ENCODE peak calls at places on chromosomes 6 and 20, in six cellular contexts. One of them, this sample, is unnamed.
A peak's percentile ranks its signal among the peaks of the same experiment; 100 is the strongest.

GRCh38 chr6:27295301-27296079 is 16.6 kb downstream of the POM121L2 start:
- DNase-seq in transverse colon: no peak
- DNase-seq in heart left ventricle: no peak
- DNase-seq in kidney epithelial cell: no peak
- DNase-seq in right atrium auricular region: no peak
- DNase-seq in prostate gland: no peak
- DNase-seq in this sample: peak; percentile 21

GRCh38 chr20:17023811-17024210 is 203.0 kb upstream of the PCSK2 start:
- DNase-seq in transverse colon: no peak
- DNase-seq in heart left ventricle: no peak
- DNase-seq in kidney epithelial cell: no peak
- DNase-seq in right atrium auricular region: no peak
- DNase-seq in prostate gland: no peak
- DNase-seq in this sample: no peak

GRCh38 chr6:168217216-168217879 is 102.2 kb downstream of the DACT2 start:
- DNase-seq in transverse colon: no peak
- DNase-seq in heart left ventricle: no peak
- DNase-seq in kidney epithelial cell: no peak
- DNase-seq in right atrium auricular region: no peak
- DNase-seq in prostate gland: no peak
- DNase-seq in this sample: no peak

GRCh38 chr20:57662028-57662312 is 41.7 kb upstream of the ZBP1 start:
- DNase-seq in transverse colon: no peak
- DNase-seq in heart left ventricle: peak; percentile 1
- DNase-seq in kidney epithelial cell: no peak
- DNase-seq in right atrium auricular region: no peak
- DNase-seq in prostate gland: no peak
- DNase-seq in this sample: no peak

GRCh38 chr6:15183979-15184378 is 61.9 kb upstream of the JARID2 start:
- DNase-seq in transverse colon: no peak
- DNase-seq in heart left ventricle: no peak
- DNase-seq in kidney epithelial cell: no peak
- DNase-seq in right atrium auricular region: no peak
- DNase-seq in prostate gland: no peak
- DNase-seq in this sample: no peak

GRCh38 chr20:38905375-38905774 is 20.8 kb upstream of the FAM83D start:
- DNase-seq in transverse colon: no peak
- DNase-seq in heart left ventricle: no peak
- DNase-seq in kidney epithelial cell: no peak
- DNase-seq in right atrium auricular region: no peak
- DNase-seq in prostate gland: no peak
- DNase-seq in this sample: no peak

GRCh38 chr6:52642381-52642780 is 28.5 kb upstream of the TMEM14A start:
- DNase-seq in transverse colon: no peak
- DNase-seq in heart left ventricle: no peak
- DNase-seq in kidney epithelial cell: no peak
- DNase-seq in right atrium auricular region: no peak
- DNase-seq in prostate gland: no peak
- DNase-seq in this sample: no peak

GRCh38 chr6:158334534-158334933 is 22.3 kb downstream of the TULP4 start:
- DNase-seq in transverse colon: no peak
- DNase-seq in heart left ventricle: no peak
- DNase-seq in kidney epithelial cell: no peak
- DNase-seq in right atrium auricular region: no peak
- DNase-seq in prostate gland: no peak
- DNase-seq in this sample: no peak

GRCh38 chr20:63330940-63331339 is 30.2 kb downstream of the CHRNA4 start:
- DNase-seq in transverse colon: no peak
- DNase-seq in heart left ventricle: no peak
- DNase-seq in kidney epithelial cell: no peak
- DNase-seq in right atrium auricular region: no peak
- DNase-seq in prostate gland: no peak
- DNase-seq in this sample: no peak

GRCh38 chr6:153436346-153436745 is 305.3 kb upstream of the RGS17 start:
- DNase-seq in transverse colon: no peak
- DNase-seq in heart left ventricle: no peak
- DNase-seq in kidney epithelial cell: no peak
- DNase-seq in right atrium auricular region: no peak
- DNase-seq in prostate gland: no peak
- DNase-seq in this sample: no peak

GRCh38 chr6:24883618-24884017 is 52.1 kb downstream of the RIPOR2 start:
- DNase-seq in transverse colon: no peak
- DNase-seq in heart left ventricle: no peak
- DNase-seq in kidney epithelial cell: no peak
- DNase-seq in right atrium auricular region: no peak
- DNase-seq in prostate gland: no peak
- DNase-seq in this sample: no peak

GRCh38 chr6:140609956-140610355 is 1235.5 kb upstream of the CITED2 start:
- DNase-seq in transverse colon: no peak
- DNase-seq in heart left ventricle: no peak
- DNase-seq in kidney epithelial cell: no peak
- DNase-seq in right atrium auricular region: no peak
- DNase-seq in prostate gland: no peak
- DNase-seq in this sample: no peak

GRCh38 chr20:58192567-58192966 is 35.9 kb downstream of the ANKRD60 start:
- DNase-seq in transverse colon: no peak
- DNase-seq in heart left ventricle: no peak
- DNase-seq in kidney epithelial cell: no peak
- DNase-seq in right atrium auricular region: no peak
- DNase-seq in prostate gland: no peak
- DNase-seq in this sample: no peak

GRCh38 chr6:6590530-6590929 is 2.0 kb downstream of the LY86 start:
- DNase-seq in transverse colon: no peak
- DNase-seq in heart left ventricle: no peak
- DNase-seq in kidney epithelial cell: no peak
- DNase-seq in right atrium auricular region: no peak
- DNase-seq in prostate gland: no peak
- DNase-seq in this sample: no peak

GRCh38 chr6:170444056-170444505 is 109.0 kb downstream of the PSMB1 start:
- DNase-seq in transverse colon: no peak
- DNase-seq in heart left ventricle: no peak
- DNase-seq in kidney epithelial cell: no peak
- DNase-seq in right atrium auricular region: no peak
- DNase-seq in prostate gland: no peak
- DNase-seq in this sample: peak; percentile 29

GRCh38 chr6:21305827-21306469 is 287.6 kb upstream of the SOX4 start:
- DNase-seq in transverse colon: no peak
- DNase-seq in heart left ventricle: no peak
- DNase-seq in kidney epithelial cell: peak; percentile 21
- DNase-seq in right atrium auricular region: no peak
- DNase-seq in prostate gland: no peak
- DNase-seq in this sample: no peak

GRCh38 chr6:42426191-42426590 is 25.5 kb downstream of the TRERF1 start:
- DNase-seq in transverse colon: no peak
- DNase-seq in heart left ventricle: no peak
- DNase-seq in kidney epithelial cell: no peak
- DNase-seq in right atrium auricular region: no peak
- DNase-seq in prostate gland: no peak
- DNase-seq in this sample: no peak

GRCh38 chr6:19719691-19720127 is 117.5 kb upstream of the ID4 start:
- DNase-seq in transverse colon: no peak
- DNase-seq in heart left ventricle: no peak
- DNase-seq in kidney epithelial cell: peak; percentile 45
- DNase-seq in right atrium auricular region: no peak
- DNase-seq in prostate gland: no peak
- DNase-seq in this sample: no peak

GRCh38 chr20:11255860-11256259 is 582.1 kb upstream of the JAG1 start:
- DNase-seq in transverse colon: no peak
- DNase-seq in heart left ventricle: no peak
- DNase-seq in kidney epithelial cell: no peak
- DNase-seq in right atrium auricular region: no peak
- DNase-seq in prostate gland: no peak
- DNase-seq in this sample: no peak

GRCh38 chr6:21500894-21501293 is 92.7 kb upstream of the SOX4 start:
- DNase-seq in transverse colon: peak; percentile 60
- DNase-seq in heart left ventricle: no peak
- DNase-seq in kidney epithelial cell: no peak
- DNase-seq in right atrium auricular region: no peak
- DNase-seq in prostate gland: no peak
- DNase-seq in this sample: peak; percentile 65

GRCh38 chr6:157656437-157657005 is 166.5 kb upstream of the SNX9 start:
- DNase-seq in transverse colon: no peak
- DNase-seq in heart left ventricle: no peak
- DNase-seq in kidney epithelial cell: no peak
- DNase-seq in right atrium auricular region: no peak
- DNase-seq in prostate gland: no peak
- DNase-seq in this sample: no peak

GRCh38 chr6:4727671-4728435 is 48.4 kb upstream of the CDYL start:
- DNase-seq in transverse colon: peak; percentile 63
- DNase-seq in heart left ventricle: no peak
- DNase-seq in kidney epithelial cell: no peak
- DNase-seq in right atrium auricular region: no peak
- DNase-seq in prostate gland: no peak
- DNase-seq in this sample: peak; percentile 87

GRCh38 chr20:25310921-25311728 is 63.2 kb downstream of the PYGB start:
- DNase-seq in transverse colon: peak; percentile 5
- DNase-seq in heart left ventricle: no peak
- DNase-seq in kidney epithelial cell: no peak
- DNase-seq in right atrium auricular region: no peak
- DNase-seq in prostate gland: no peak
- DNase-seq in this sample: no peak

GRCh38 chr6:73391735-73392134 is 2.9 kb upstream of the DDX43 start:
- DNase-seq in transverse colon: no peak
- DNase-seq in heart left ventricle: no peak
- DNase-seq in kidney epithelial cell: no peak
- DNase-seq in right atrium auricular region: no peak
- DNase-seq in prostate gland: no peak
- DNase-seq in this sample: no peak

GRCh38 chr6:53294095-53294494 is 54.7 kb downstream of the ELOVL5 start:
- DNase-seq in transverse colon: no peak
- DNase-seq in heart left ventricle: no peak
- DNase-seq in kidney epithelial cell: no peak
- DNase-seq in right atrium auricular region: no peak
- DNase-seq in prostate gland: no peak
- DNase-seq in this sample: no peak

GRCh38 chr6:104955927-104956662 is 812 bp upstream of the LIN28B start:
- DNase-seq in transverse colon: no peak
- DNase-seq in heart left ventricle: no peak
- DNase-seq in kidney epithelial cell: no peak
- DNase-seq in right atrium auricular region: no peak
- DNase-seq in prostate gland: no peak
- DNase-seq in this sample: no peak
- H3K4me3 ChIP-seq in transverse colon: no peak overlapping the region
- H3K4me3 ChIP-seq in heart left ventricle: no peak overlapping the region
- H3K4me3 ChIP-seq in kidney epithelial cell: no peak overlapping the region
- H3K4me3 ChIP-seq in right atrium auricular region: no peak overlapping the region
- H3K4me3 ChIP-seq in prostate gland: no peak overlapping the region
- H3K4me3 ChIP-seq in this sample: no peak overlapping the region

GRCh38 chr6:36766649-36766945 is 69.0 kb downstream of the RAB44 start:
- DNase-seq in transverse colon: no peak
- DNase-seq in heart left ventricle: no peak
- DNase-seq in kidney epithelial cell: no peak
- DNase-seq in right atrium auricular region: no peak
- DNase-seq in prostate gland: no peak
- DNase-seq in this sample: no peak
- H3K4me3 ChIP-seq in transverse colon: no peak overlapping the region
- H3K4me3 ChIP-seq in heart left ventricle: no peak overlapping the region
- H3K4me3 ChIP-seq in kidney epithelial cell: no peak overlapping the region
- H3K4me3 ChIP-seq in right atrium auricular region: no peak overlapping the region
- H3K4me3 ChIP-seq in prostate gland: no peak overlapping the region
- H3K4me3 ChIP-seq in this sample: no peak overlapping the region

GRCh38 chr20:48680650-48681049 is 147.1 kb downstream of the PREX1 start:
- DNase-seq in transverse colon: no peak
- DNase-seq in heart left ventricle: no peak
- DNase-seq in kidney epithelial cell: no peak
- DNase-seq in right atrium auricular region: no peak
- DNase-seq in prostate gland: peak; percentile 36
- DNase-seq in this sample: no peak

GRCh38 chr20:48683467-48684175 is 144.2 kb downstream of the PREX1 start:
- DNase-seq in transverse colon: no peak
- DNase-seq in heart left ventricle: no peak
- DNase-seq in kidney epithelial cell: no peak
- DNase-seq in right atrium auricular region: no peak
- DNase-seq in prostate gland: no peak
- DNase-seq in this sample: no peak

GRCh38 chr20:48682529-48683385 is 145.0 kb downstream of the PREX1 start:
- DNase-seq in transverse colon: peak; percentile 89
- DNase-seq in heart left ventricle: peak; percentile 94
- DNase-seq in kidney epithelial cell: peak; percentile 45
- DNase-seq in right atrium auricular region: peak; percentile 79
- DNase-seq in prostate gland: peak; percentile 80
- DNase-seq in this sample: peak; percentile 89

GRCh38 chr20:48681201-48681881 is 146.5 kb downstream of the PREX1 start:
- DNase-seq in transverse colon: no peak
- DNase-seq in heart left ventricle: no peak
- DNase-seq in kidney epithelial cell: no peak
- DNase-seq in right atrium auricular region: no peak
- DNase-seq in prostate gland: no peak
- DNase-seq in this sample: no peak

DNA sequence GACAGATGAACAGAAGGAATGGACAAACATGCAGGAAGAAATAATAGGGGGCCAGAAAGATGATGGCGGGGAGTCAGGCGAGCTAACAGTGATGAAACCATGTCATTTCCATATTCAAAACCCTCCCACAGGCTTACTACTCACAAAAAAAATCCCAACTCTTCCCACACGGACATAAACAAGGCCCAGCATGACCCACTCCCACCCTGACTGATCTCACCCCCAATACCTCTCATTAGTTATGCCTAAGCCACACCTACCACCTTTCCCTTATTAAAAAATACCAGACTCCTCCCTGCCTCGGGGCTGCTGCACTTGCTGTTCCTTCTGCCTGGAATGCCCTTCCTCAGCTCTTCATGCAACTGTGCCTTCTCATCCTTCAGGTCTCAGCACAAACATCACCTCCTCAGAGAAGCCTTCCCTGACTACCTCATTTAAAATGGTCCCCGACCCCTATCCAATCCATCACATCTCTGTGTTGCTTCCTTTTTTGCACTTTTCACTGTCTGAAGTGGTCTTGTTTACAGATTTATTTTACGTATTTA is 145.8 kb downstream of the PREX1 start:
- DNase-seq in transverse colon: no peak
- DNase-seq in heart left ventricle: no peak
- DNase-seq in kidney epithelial cell: no peak
- DNase-seq in right atrium auricular region: no peak
- DNase-seq in prostate gland: no peak
- DNase-seq in this sample: no peak
- H3K4me3 ChIP-seq in transverse colon: no peak overlapping the region
- H3K4me3 ChIP-seq in heart left ventricle: no peak overlapping the region
- H3K4me3 ChIP-seq in kidney epithelial cell: no peak overlapping the region
- H3K4me3 ChIP-seq in right atrium auricular region: no peak overlapping the region
- H3K4me3 ChIP-seq in prostate gland: no peak overlapping the region
- H3K4me3 ChIP-seq in this sample: no peak overlapping the region

GRCh38 chr6:164087870-164088269 is 673.4 kb downstream of the QKI start:
- DNase-seq in transverse colon: no peak
- DNase-seq in heart left ventricle: no peak
- DNase-seq in kidney epithelial cell: no peak
- DNase-seq in right atrium auricular region: no peak
- DNase-seq in prostate gland: no peak
- DNase-seq in this sample: no peak

GRCh38 chr6:164085086-164085485 is 670.6 kb downstream of the QKI start:
- DNase-seq in transverse colon: no peak
- DNase-seq in heart left ventricle: no peak
- DNase-seq in kidney epithelial cell: no peak
- DNase-seq in right atrium auricular region: no peak
- DNase-seq in prostate gland: no peak
- DNase-seq in this sample: no peak

GRCh38 chr6:164086326-164086887 is 671.9 kb downstream of the QKI start:
- DNase-seq in transverse colon: no peak
- DNase-seq in heart left ventricle: no peak
- DNase-seq in kidney epithelial cell: no peak
- DNase-seq in right atrium auricular region: no peak
- DNase-seq in prostate gland: no peak
- DNase-seq in this sample: no peak

GRCh38 chr6:164085552-164086325 is 671.2 kb downstream of the QKI start:
- DNase-seq in transverse colon: no peak
- DNase-seq in heart left ventricle: peak; percentile 91
- DNase-seq in kidney epithelial cell: no peak
- DNase-seq in right atrium auricular region: peak; percentile 90
- DNase-seq in prostate gland: no peak
- DNase-seq in this sample: no peak
- H3K4me3 ChIP-seq in transverse colon: no peak overlapping the region
- H3K4me3 ChIP-seq in heart left ventricle: peak overlapping the region; percentile 40
- H3K4me3 ChIP-seq in kidney epithelial cell: no peak overlapping the region
- H3K4me3 ChIP-seq in right atrium auricular region: no peak overlapping the region
- H3K4me3 ChIP-seq in prostate gland: no peak overlapping the region
- H3K4me3 ChIP-seq in this sample: no peak overlapping the region